ENCODE peak calls at places on chromosomes 3 and 15, in nine cellular contexts. O is CD8-positive, alpha-beta memory T cell; X is adipocyte; I is colonic mucosa; D is kidney epithelial cell; B is GM06990; U is NCI-H1105; Z is fibroblast of villous mesenchyme; T is posterior cingulate gyrus. N is an unnamed sample.

GRCh38 chr3:12898980-12899755 is 57.8 kb upstream of the RPL32 start:
- DNase-seq in O (no peak), X (no peak), I (no peak), D (no peak), B (no peak), U (no peak), Z (no peak), T (no peak), N (no peak)

GRCh38 chr15:59313703-59314332 is 58.9 kb downstream of the MYO1E start:
- DNase-seq in O (no peak), X (peak), I (peak), D (no peak), B (peak), U (peak), Z (no peak), T (peak), N (no peak)

GRCh38 chr15:63945005-63945788 is 101.1 kb downstream of the DAPK2 start:
- DNase-seq in O (peak), X (peak), I (peak), D (no peak), B (peak), U (peak), Z (peak), T (peak), N (peak)

GRCh38 chr3:7657214-7658112 is 796.5 kb downstream of the GRM7 start:
- DNase-seq in O (no peak), X (no peak), I (no peak), D (no peak), B (no peak), U (no peak), Z (no peak), T (no peak), N (no peak)

GRCh38 chr3:100899440-100900091 is 93.7 kb downstream of the ABI3BP start:
- DNase-seq in O (no peak), X (no peak), I (no peak), D (no peak), B (no peak), U (no peak), Z (no peak), T (no peak), N (no peak)

GRCh38 chr3:45583021-45583851 is 11.3 kb upstream of the LIMD1 start:
- DNase-seq in O (no peak), X (no peak), I (peak), D (no peak), B (no peak), U (no peak), Z (peak), T (peak), N (no peak)

GRCh38 chr3:76576201-76576600 is 463.7 kb upstream of the ROBO2 start:
- DNase-seq in O (no peak), X (no peak), I (no peak), D (no peak), B (no peak), U (no peak), Z (no peak), T (no peak), N (no peak)

GRCh38 chr15:66233487-66234415 is 19.8 kb downstream of the MEGF11 start:
- DNase-seq in O (no peak), X (no peak), I (no peak), D (no peak), B (no peak), U (no peak), Z (no peak), T (no peak), N (no peak)

GRCh38 chr15:92981333-92981732 is 81.2 kb downstream of the CHD2 start:
- DNase-seq in O (no peak), X (no peak), I (no peak), D (peak), B (no peak), U (no peak), Z (no peak), T (no peak), N (no peak)

GRCh38 chr15:70995383-70995965 is 102.8 kb downstream of the LRRC49 start:
- DNase-seq in O (no peak), X (no peak), I (no peak), D (no peak), B (no peak), U (no peak), Z (peak), T (no peak), N (no peak)

GRCh38 chr3:115239717-115240116 is 92.6 kb upstream of the ZBTB20 start:
- DNase-seq in O (no peak), X (peak), I (peak), D (peak), B (no peak), U (peak), Z (peak), T (peak), N (peak)

GRCh38 chr3:198021320-198021719 is 61.3 kb downstream of the LMLN start:
- DNase-seq in O (no peak), X (no peak), I (no peak), D (no peak), B (no peak), U (no peak), Z (no peak), T (no peak), N (no peak)

GRCh38 chr3:147424325-147424910 is 15.3 kb downstream of the ZIC1 start:
- DNase-seq in O (no peak), X (no peak), I (no peak), D (no peak), B (no peak), U (no peak), Z (no peak), T (no peak), N (no peak)

GRCh38 chr3:50233176-50233575 is 2.8 kb upstream of the GNAI2 start:
- DNase-seq in O (no peak), X (no peak), I (no peak), D (no peak), B (no peak), U (no peak), Z (no peak), T (no peak), N (no peak)

GRCh38 chr3:46892285-46893145 is 15.0 kb downstream of the PTH1R start:
- DNase-seq in O (no peak), X (peak), I (peak), D (no peak), B (no peak), U (no peak), Z (peak), T (peak), N (no peak)

GRCh38 chr15:80003171-80003570 is 32.2 kb upstream of the BCL2A1 start:
- DNase-seq in O (no peak), X (no peak), I (no peak), D (no peak), B (no peak), U (no peak), Z (no peak), T (no peak), N (no peak)

GRCh38 chr15:44801797-44802196 is 65.5 kb downstream of the TRIM69 start:
- DNase-seq in O (no peak), X (no peak), I (no peak), D (no peak), B (no peak), U (no peak), Z (no peak), T (no peak), N (no peak)

GRCh38 chr15:29698030-29698701 is 124.1 kb downstream of the TJP1 start:
- DNase-seq in O (no peak), X (peak), I (no peak), D (peak), B (no peak), U (no peak), Z (peak), T (no peak), N (no peak)